ENCODE peak calls at places on chromosomes 3 and 15, in eight cellular contexts. One of them, this sample, is unnamed.

GRCh38 chr3:38706961-38707360 is 57.5 kb upstream of the SCN5A start:
- DNase-seq in breast epithelium: no peak
- DNase-seq in upper lobe of left lung: no peak
- DNase-seq in brain microvascular endothelial cell: no peak
- DNase-seq in endothelial cell of umbilical vein: no peak
- DNase-seq in cardiac fibroblast: no peak
- DNase-seq in CD4-positive, alpha-beta T cell: no peak
- DNase-seq in neural progenitor cell: no peak
- DNase-seq in this sample: no peak

GRCh38 chr3:35965908-35966307 is 326.6 kb downstream of the ARPP21 start:
- DNase-seq in breast epithelium: no peak
- DNase-seq in upper lobe of left lung: no peak
- DNase-seq in brain microvascular endothelial cell: peak
- DNase-seq in endothelial cell of umbilical vein: peak
- DNase-seq in cardiac fibroblast: peak
- DNase-seq in CD4-positive, alpha-beta T cell: no peak
- DNase-seq in neural progenitor cell: peak
- DNase-seq in this sample: no peak

GRCh38 chr15:39501366-39501765 is 79.5 kb upstream of the THBS1 start:
- DNase-seq in breast epithelium: no peak
- DNase-seq in upper lobe of left lung: no peak
- DNase-seq in brain microvascular endothelial cell: no peak
- DNase-seq in endothelial cell of umbilical vein: no peak
- DNase-seq in cardiac fibroblast: peak
- DNase-seq in CD4-positive, alpha-beta T cell: no peak
- DNase-seq in neural progenitor cell: no peak
- DNase-seq in this sample: no peak

GRCh38 chr3:37183375-37183831 is 9.0 kb upstream of the LRRFIP2 start:
- DNase-seq in breast epithelium: no peak
- DNase-seq in upper lobe of left lung: no peak
- DNase-seq in brain microvascular endothelial cell: peak
- DNase-seq in endothelial cell of umbilical vein: peak
- DNase-seq in cardiac fibroblast: peak
- DNase-seq in CD4-positive, alpha-beta T cell: no peak
- DNase-seq in neural progenitor cell: no peak
- DNase-seq in this sample: no peak

GRCh38 chr3:194300392-194300758 is 50.8 kb downstream of the CPN2 start:
- DNase-seq in breast epithelium: peak
- DNase-seq in upper lobe of left lung: no peak
- DNase-seq in brain microvascular endothelial cell: no peak
- DNase-seq in endothelial cell of umbilical vein: no peak
- DNase-seq in cardiac fibroblast: peak
- DNase-seq in CD4-positive, alpha-beta T cell: no peak
- DNase-seq in neural progenitor cell: peak
- DNase-seq in this sample: no peak

GRCh38 chr15:60660290-60661051 is 181.5 kb upstream of the ICE2 start:
- DNase-seq in breast epithelium: no peak
- DNase-seq in upper lobe of left lung: no peak
- DNase-seq in brain microvascular endothelial cell: peak
- DNase-seq in endothelial cell of umbilical vein: peak
- DNase-seq in cardiac fibroblast: peak
- DNase-seq in CD4-positive, alpha-beta T cell: no peak
- DNase-seq in neural progenitor cell: no peak
- DNase-seq in this sample: no peak

GRCh38 chr3:88785841-88786240 is 321.6 kb upstream of the EPHA3 start:
- DNase-seq in breast epithelium: no peak
- DNase-seq in upper lobe of left lung: no peak
- DNase-seq in brain microvascular endothelial cell: no peak
- DNase-seq in endothelial cell of umbilical vein: no peak
- DNase-seq in cardiac fibroblast: no peak
- DNase-seq in CD4-positive, alpha-beta T cell: no peak
- DNase-seq in neural progenitor cell: no peak
- DNase-seq in this sample: no peak

GRCh38 chr15:73926191-73927002 is at the start of gene LOXL1:
- DNase-seq in breast epithelium: peak
- DNase-seq in upper lobe of left lung: peak
- DNase-seq in brain microvascular endothelial cell: peak
- DNase-seq in endothelial cell of umbilical vein: peak
- DNase-seq in cardiac fibroblast: peak
- DNase-seq in CD4-positive, alpha-beta T cell: no peak
- DNase-seq in neural progenitor cell: peak
- DNase-seq in this sample: no peak

GRCh38 chr3:141250828-141251227 is 19.2 kb downstream of the PXYLP1 start:
- DNase-seq in breast epithelium: no peak
- DNase-seq in upper lobe of left lung: no peak
- DNase-seq in brain microvascular endothelial cell: peak
- DNase-seq in endothelial cell of umbilical vein: no peak
- DNase-seq in cardiac fibroblast: no peak
- DNase-seq in CD4-positive, alpha-beta T cell: no peak
- DNase-seq in neural progenitor cell: no peak
- DNase-seq in this sample: no peak

GRCh38 chr3:52387481-52387880 is 57.4 kb downstream of the SEMA3G start:
- DNase-seq in breast epithelium: no peak
- DNase-seq in upper lobe of left lung: no peak
- DNase-seq in brain microvascular endothelial cell: no peak
- DNase-seq in endothelial cell of umbilical vein: no peak
- DNase-seq in cardiac fibroblast: no peak
- DNase-seq in CD4-positive, alpha-beta T cell: no peak
- DNase-seq in neural progenitor cell: no peak
- DNase-seq in this sample: no peak

GRCh38 chr3:52385157-52385556 is 59.7 kb downstream of the SEMA3G start:
- DNase-seq in breast epithelium: no peak
- DNase-seq in upper lobe of left lung: no peak
- DNase-seq in brain microvascular endothelial cell: peak
- DNase-seq in endothelial cell of umbilical vein: peak
- DNase-seq in cardiac fibroblast: peak
- DNase-seq in CD4-positive, alpha-beta T cell: no peak
- DNase-seq in neural progenitor cell: peak
- DNase-seq in this sample: no peak

GRCh38 chr3:52381623-52382022 is 63.3 kb downstream of the SEMA3G start:
- DNase-seq in breast epithelium: no peak
- DNase-seq in upper lobe of left lung: no peak
- DNase-seq in brain microvascular endothelial cell: no peak
- DNase-seq in endothelial cell of umbilical vein: no peak
- DNase-seq in cardiac fibroblast: no peak
- DNase-seq in CD4-positive, alpha-beta T cell: no peak
- DNase-seq in neural progenitor cell: no peak
- DNase-seq in this sample: no peak

GRCh38 chr3:52383446-52383845 is 61.5 kb downstream of the SEMA3G start:
- DNase-seq in breast epithelium: no peak
- DNase-seq in upper lobe of left lung: no peak
- DNase-seq in brain microvascular endothelial cell: no peak
- DNase-seq in endothelial cell of umbilical vein: no peak
- DNase-seq in cardiac fibroblast: no peak
- DNase-seq in CD4-positive, alpha-beta T cell: no peak
- DNase-seq in neural progenitor cell: no peak
- DNase-seq in this sample: no peak

DNA sequence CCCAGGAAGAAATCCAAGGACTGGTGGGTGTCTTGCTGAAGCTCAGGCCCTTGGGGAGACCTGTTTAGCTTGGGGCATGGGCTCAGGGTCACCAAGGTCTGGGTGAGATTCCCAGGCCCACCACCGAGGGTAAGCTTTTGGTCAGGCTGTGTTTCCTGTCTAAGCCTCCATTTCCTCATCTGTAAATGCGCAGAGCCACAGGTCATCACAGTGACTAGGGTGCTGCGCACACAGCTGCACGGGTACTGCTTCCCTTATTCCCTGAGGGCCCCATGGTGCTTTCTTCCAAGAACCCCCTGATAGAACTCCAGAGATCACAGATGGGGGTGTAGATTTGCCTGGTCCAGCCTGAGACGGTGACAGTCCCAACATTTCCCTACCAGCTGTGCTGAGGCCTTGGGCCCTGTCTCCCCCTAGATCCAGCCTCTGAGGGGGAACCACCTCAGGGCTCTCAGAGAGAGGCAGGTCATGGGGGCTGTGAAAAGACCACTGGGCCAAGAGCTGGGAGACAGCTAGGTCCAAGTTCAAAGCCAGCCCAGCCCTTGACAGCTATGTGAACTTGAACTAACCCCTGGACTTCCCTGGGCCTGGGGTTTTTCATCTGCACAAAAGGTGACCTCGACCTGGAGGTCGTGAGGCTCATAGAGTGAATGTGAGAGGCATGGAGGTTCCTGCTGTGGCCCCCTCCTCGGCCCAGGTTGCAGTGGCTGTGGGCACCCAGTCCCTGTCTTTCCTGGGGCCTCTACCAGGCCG is 60.7 kb downstream of the SEMA3G start:
- DNase-seq in breast epithelium: no peak
- DNase-seq in upper lobe of left lung: no peak
- DNase-seq in brain microvascular endothelial cell: no peak
- DNase-seq in endothelial cell of umbilical vein: no peak
- DNase-seq in cardiac fibroblast: no peak
- DNase-seq in CD4-positive, alpha-beta T cell: no peak
- DNase-seq in neural progenitor cell: no peak
- DNase-seq in this sample: no peak
- TF ChIP-seq CTCF in breast epithelium: no peak
- TF ChIP-seq CTCF in upper lobe of left lung: no peak
- TF ChIP-seq CTCF in brain microvascular endothelial cell: no peak
- TF ChIP-seq CTCF in endothelial cell of umbilical vein: no peak
- TF ChIP-seq CTCF in cardiac fibroblast: no peak
- TF ChIP-seq CTCF in CD4-positive, alpha-beta T cell: no peak
- TF ChIP-seq CTCF in neural progenitor cell: no peak
- TF ChIP-seq CTCF in this sample: no peak

GRCh38 chr3:7927864-7928263 is 573.8 kb upstream of the LMCD1 start:
- DNase-seq in breast epithelium: no peak
- DNase-seq in upper lobe of left lung: no peak
- DNase-seq in brain microvascular endothelial cell: no peak
- DNase-seq in endothelial cell of umbilical vein: no peak
- DNase-seq in cardiac fibroblast: no peak
- DNase-seq in CD4-positive, alpha-beta T cell: no peak
- DNase-seq in neural progenitor cell: no peak
- DNase-seq in this sample: no peak
- TF ChIP-seq CTCF in breast epithelium: no peak
- TF ChIP-seq CTCF in upper lobe of left lung: no peak
- TF ChIP-seq CTCF in brain microvascular endothelial cell: no peak
- TF ChIP-seq CTCF in endothelial cell of umbilical vein: no peak
- TF ChIP-seq CTCF in cardiac fibroblast: no peak
- TF ChIP-seq CTCF in CD4-positive, alpha-beta T cell: no peak
- TF ChIP-seq CTCF in neural progenitor cell: no peak
- TF ChIP-seq CTCF in this sample: no peak

DNA sequence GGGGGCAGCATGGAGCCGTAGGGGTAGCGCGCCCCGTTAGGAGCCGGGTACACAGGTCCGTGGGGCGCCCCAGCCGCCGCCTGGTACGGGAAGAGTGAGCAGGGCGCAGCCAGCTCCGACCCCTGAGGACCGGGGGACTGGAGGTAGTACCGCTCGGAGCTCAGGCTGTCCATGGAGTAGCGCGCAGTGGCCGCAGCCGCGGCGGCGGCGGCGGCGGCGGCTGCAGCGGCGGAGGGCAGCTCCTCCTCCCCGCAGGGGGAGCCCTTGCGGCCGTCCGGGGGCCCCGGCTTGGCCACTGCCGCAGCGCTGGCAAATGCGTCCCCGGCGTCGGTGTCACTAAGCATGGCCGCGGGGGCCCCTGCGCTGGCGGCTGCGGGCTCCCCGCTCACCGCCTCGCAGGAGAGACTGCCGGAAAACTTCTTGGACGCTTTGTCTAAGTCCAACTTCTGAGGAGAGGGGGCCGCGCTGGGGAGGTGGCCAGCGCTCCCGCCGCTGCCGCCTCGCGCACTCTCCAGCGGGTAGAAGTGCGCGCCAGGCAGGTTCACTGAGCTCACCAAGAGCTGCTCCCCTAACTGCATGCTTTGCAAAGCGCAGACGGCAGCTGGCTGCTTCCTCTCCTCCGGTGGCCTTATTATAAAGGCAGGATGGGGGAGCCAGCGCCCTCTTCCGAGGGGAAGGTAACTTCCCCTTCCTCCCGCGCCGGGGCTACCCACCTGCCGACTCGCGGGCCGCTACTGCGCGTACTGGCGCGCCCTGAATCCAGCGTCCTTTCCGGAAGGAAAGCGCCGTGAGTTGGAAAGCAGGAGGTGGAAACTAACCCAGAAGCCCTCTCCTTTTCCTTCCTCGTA is at the start of gene EOMES:
- DNase-seq in breast epithelium: no peak
- DNase-seq in upper lobe of left lung: peak
- DNase-seq in brain microvascular endothelial cell: no peak
- DNase-seq in endothelial cell of umbilical vein: peak
- DNase-seq in cardiac fibroblast: peak
- DNase-seq in CD4-positive, alpha-beta T cell: peak
- DNase-seq in neural progenitor cell: peak
- DNase-seq in this sample: no peak
- TF ChIP-seq CTCF in breast epithelium: no peak
- TF ChIP-seq CTCF in upper lobe of left lung: no peak
- TF ChIP-seq CTCF in brain microvascular endothelial cell: peak
- TF ChIP-seq CTCF in endothelial cell of umbilical vein: peak
- TF ChIP-seq CTCF in cardiac fibroblast: peak
- TF ChIP-seq CTCF in CD4-positive, alpha-beta T cell: no peak
- TF ChIP-seq CTCF in neural progenitor cell: peak
- TF ChIP-seq CTCF in this sample: no peak

GRCh38 chr3:8607285-8608040 is 37.1 kb downstream of the SSUH2 start:
- DNase-seq in breast epithelium: no peak
- DNase-seq in upper lobe of left lung: no peak
- DNase-seq in brain microvascular endothelial cell: peak
- DNase-seq in endothelial cell of umbilical vein: peak
- DNase-seq in cardiac fibroblast: peak
- DNase-seq in CD4-positive, alpha-beta T cell: no peak
- DNase-seq in neural progenitor cell: peak
- DNase-seq in this sample: no peak
- TF ChIP-seq CTCF in breast epithelium: peak
- TF ChIP-seq CTCF in upper lobe of left lung: peak
- TF ChIP-seq CTCF in brain microvascular endothelial cell: peak
- TF ChIP-seq CTCF in endothelial cell of umbilical vein: peak
- TF ChIP-seq CTCF in cardiac fibroblast: peak
- TF ChIP-seq CTCF in CD4-positive, alpha-beta T cell: no peak
- TF ChIP-seq CTCF in neural progenitor cell: peak
- TF ChIP-seq CTCF in this sample: no peak

GRCh38 chr15:47027322-47027946 is 689.9 kb upstream of the SEMA6D start:
- DNase-seq in breast epithelium: no peak
- DNase-seq in upper lobe of left lung: no peak
- DNase-seq in brain microvascular endothelial cell: no peak
- DNase-seq in endothelial cell of umbilical vein: no peak
- DNase-seq in cardiac fibroblast: no peak
- DNase-seq in CD4-positive, alpha-beta T cell: no peak
- DNase-seq in neural progenitor cell: peak
- DNase-seq in this sample: no peak
- TF ChIP-seq CTCF in breast epithelium: no peak
- TF ChIP-seq CTCF in upper lobe of left lung: no peak
- TF ChIP-seq CTCF in brain microvascular endothelial cell: no peak
- TF ChIP-seq CTCF in endothelial cell of umbilical vein: no peak
- TF ChIP-seq CTCF in cardiac fibroblast: no peak
- TF ChIP-seq CTCF in CD4-positive, alpha-beta T cell: no peak
- TF ChIP-seq CTCF in neural progenitor cell: peak
- TF ChIP-seq CTCF in this sample: no peak

This sample was measured in activated B cell treated with CpG ODN at 0.5 μM for 24 hours.